ENCODE peak calls at places on chromosome X, in six cellular contexts. U, O, I, C, J and Z are unnamed samples.

GRCh38 chrX:150094996-150095395 is 156.7 kb upstream of the EOLA2 start:
- DNase-seq in I (no peak), C (no peak), J (no peak), O (no peak), U (no peak), Z (no peak)

GRCh38 chrX:118189628-118190027 is 73.0 kb upstream of the KLHL13 start:
- DNase-seq in J (no peak), O (no peak), C (no peak), I (no peak), U (no peak), Z (no peak)

GRCh38 chrX:112513154-112513553 is 166.6 kb downstream of the LHFPL1 start:
- DNase-seq in I (no peak), U (no peak), J (no peak), O (no peak), C (no peak), Z (peak)

GRCh38 chrX:24996096-24996709 is 19.6 kb downstream of the ARX start:
- DNase-seq in U (no peak), J (no peak), I (no peak), O (no peak), C (no peak), Z (no peak)

GRCh38 chrX:153319295-153319694 is 2.3 kb downstream of the PNMA6F start:
- DNase-seq in J (no peak), U (no peak), C (no peak), I (no peak), O (no peak), Z (no peak)

GRCh38 chrX:44778254-44778653 is 65.6 kb upstream of the DUSP21 start:
- DNase-seq in U (no peak), I (no peak), C (no peak), O (no peak), J (no peak), Z (no peak)

GRCh38 chrX:149819371-149819770 is 37.6 kb downstream of the MAGEA9 start:
- DNase-seq in J (no peak), U (no peak), C (no peak), O (no peak), I (no peak), Z (no peak)

GRCh38 chrX:75181721-75182120 is 25.6 kb upstream of the ABCB7 start:
- DNase-seq in I (no peak), J (no peak), C (no peak), O (no peak), U (no peak), Z (peak)

GRCh38 chrX:29044802-29045201 is 457.6 kb downstream of the IL1RAPL1 start:
- DNase-seq in I (no peak), O (no peak), J (no peak), U (no peak), C (no peak), Z (no peak)

GRCh38 chrX:150567645-150568319 is 639 bp upstream of the MTM1 start:
- DNase-seq in O (no peak), U (no peak), C (no peak), I (no peak), J (no peak), Z (no peak)

GRCh38 chrX:131626681-131627296 is 82.9 kb downstream of the OR13H1 start:
- DNase-seq in O (no peak), J (no peak), U (no peak), C (no peak), I (no peak), Z (no peak)

GRCh38 chrX:149198980-149199732 is 305.9 kb downstream of the IDS start:
- DNase-seq in J (no peak), O (no peak), I (peak), U (no peak), C (peak), Z (no peak)

GRCh38 chrX:38409289-38409688 is 56.9 kb downstream of the OTC start:
- DNase-seq in I (no peak), C (no peak), O (no peak), J (no peak), U (no peak), Z (no peak)

GRCh38 chrX:17854069-17854468 is 7.0 kb downstream of the RAI2 start:
- DNase-seq in U (no peak), I (no peak), C (no peak), J (no peak), O (no peak), Z (no peak)

GRCh38 chrX:84363054-84363453 is 139.2 kb downstream of the HDX start:
- DNase-seq in O (no peak), J (no peak), I (no peak), C (no peak), U (no peak), Z (peak)

GRCh38 chrX:41128955-41129354 is 43.7 kb downstream of the USP9X start:
- DNase-seq in U (no peak), O (no peak), C (no peak), I (no peak), J (no peak), Z (no peak)

GRCh38 chrX:6778547-6779231 is 243.8 kb upstream of the VCX3A start:
- DNase-seq in C (no peak), O (no peak), I (no peak), J (peak), U (no peak), Z (no peak)

GRCh38 chrX:46754450-46755075 is 4.4 kb downstream of the SLC9A7 start:
- DNase-seq in J (no peak), I (peak), O (no peak), U (no peak), C (peak), Z (no peak)

GRCh38 chrX:102604327-102604726 is 5.0 kb downstream of the ARMCX5 start:
- DNase-seq in I (no peak), O (no peak), J (no peak), C (no peak), U (no peak), Z (no peak)

GRCh38 chrX:71170660-71171059 is 26.0 kb downstream of the NLGN3 start:
- DNase-seq in O (no peak), C (no peak), I (no peak), U (no peak), J (no peak), Z (no peak)

GRCh38 chrX:141405878-141406492 is 163.7 kb upstream of the SPANXC start:
- DNase-seq in J (no peak), O (peak), U (no peak), C (no peak), I (no peak), Z (peak)